ENCODE peak calls at places on chromosome 16, in ten cellular contexts. One of them, this sample, is unnamed.
A peak's percentile ranks its signal among the peaks of the same experiment; 100 is the strongest.

GRCh38 chr16:64428463-64428862 is 693.4 kb downstream of the CDH11 start:
- DNase-seq in testis: no peak
- DNase-seq in OCI-LY7: peak; percentile 42
- DNase-seq in ascending aorta: no peak
- DNase-seq in H7: no peak
- DNase-seq in CD8-positive, alpha-beta memory T cell: no peak
- DNase-seq in adrenal gland: no peak
- DNase-seq in kidney: no peak
- DNase-seq in transverse colon: no peak
- DNase-seq in thoracic aorta: no peak
- DNase-seq in this sample: peak; percentile 82

GRCh38 chr16:68469728-68470460 is 21.6 kb upstream of the SMPD3 start:
- DNase-seq in testis: no peak
- DNase-seq in OCI-LY7: no peak
- DNase-seq in kidney: no peak
- DNase-seq in thoracic aorta: no peak
- DNase-seq in transverse colon: no peak
- DNase-seq in ascending aorta: no peak
- DNase-seq in H7: no peak
- DNase-seq in CD8-positive, alpha-beta memory T cell: no peak
- DNase-seq in adrenal gland: no peak
- DNase-seq in this sample: no peak

GRCh38 chr16:78428193-78428592 is 328.7 kb downstream of the WWOX start:
- DNase-seq in testis: no peak
- DNase-seq in adrenal gland: peak; percentile 59
- DNase-seq in CD8-positive, alpha-beta memory T cell: no peak
- DNase-seq in ascending aorta: no peak
- DNase-seq in kidney: no peak
- DNase-seq in OCI-LY7: no peak
- DNase-seq in H7: no peak
- DNase-seq in thoracic aorta: no peak
- DNase-seq in transverse colon: no peak
- DNase-seq in this sample: no peak

GRCh38 chr16:16073884-16074781 is 124.7 kb downstream of the ABCC1 start:
- DNase-seq in transverse colon: peak; percentile 11
- DNase-seq in H7: peak; percentile 74
- DNase-seq in kidney: peak; percentile 81
- DNase-seq in ascending aorta: no peak
- DNase-seq in testis: peak; percentile 42
- DNase-seq in adrenal gland: no peak
- DNase-seq in OCI-LY7: peak; percentile 20
- DNase-seq in CD8-positive, alpha-beta memory T cell: no peak
- DNase-seq in thoracic aorta: no peak
- DNase-seq in this sample: no peak

GRCh38 chr16:10566613-10567012 is 13.8 kb downstream of the EMP2 start:
- DNase-seq in adrenal gland: no peak
- DNase-seq in CD8-positive, alpha-beta memory T cell: no peak
- DNase-seq in H7: peak; percentile 50
- DNase-seq in transverse colon: no peak
- DNase-seq in kidney: no peak
- DNase-seq in thoracic aorta: no peak
- DNase-seq in OCI-LY7: peak; percentile 7
- DNase-seq in testis: no peak
- DNase-seq in ascending aorta: no peak
- DNase-seq in this sample: no peak

GRCh38 chr16:47779201-47780016 is 318.3 kb downstream of the PHKB start:
- DNase-seq in testis: peak; percentile 65
- DNase-seq in adrenal gland: peak; percentile 58
- DNase-seq in CD8-positive, alpha-beta memory T cell: no peak
- DNase-seq in ascending aorta: no peak
- DNase-seq in OCI-LY7: no peak
- DNase-seq in H7: no peak
- DNase-seq in kidney: peak; percentile 51
- DNase-seq in thoracic aorta: no peak
- DNase-seq in transverse colon: no peak
- DNase-seq in this sample: no peak

GRCh38 chr16:70689035-70689969 is 3.4 kb upstream of the MTSS2 start:
- DNase-seq in thoracic aorta: no peak
- DNase-seq in adrenal gland: no peak
- DNase-seq in H7: no peak
- DNase-seq in kidney: peak; percentile 63
- DNase-seq in CD8-positive, alpha-beta memory T cell: no peak
- DNase-seq in ascending aorta: no peak
- DNase-seq in testis: no peak
- DNase-seq in OCI-LY7: no peak
- DNase-seq in transverse colon: peak; percentile 58
- DNase-seq in this sample: no peak

GRCh38 chr16:69924777-69925191 is 26.4 kb upstream of the CLEC18A start:
- DNase-seq in ascending aorta: peak; percentile 46
- DNase-seq in testis: peak; percentile 53
- DNase-seq in CD8-positive, alpha-beta memory T cell: no peak
- DNase-seq in transverse colon: no peak
- DNase-seq in thoracic aorta: peak; percentile 70
- DNase-seq in adrenal gland: no peak
- DNase-seq in OCI-LY7: no peak
- DNase-seq in H7: peak; percentile 73
- DNase-seq in kidney: peak; percentile 90
- DNase-seq in this sample: peak; percentile 55

GRCh38 chr16:46747777-46748651 is at the start of gene MYLK3:
- DNase-seq in H7: peak; percentile 67
- DNase-seq in transverse colon: no peak
- DNase-seq in testis: peak; percentile 12
- DNase-seq in OCI-LY7: no peak
- DNase-seq in adrenal gland: no peak
- DNase-seq in CD8-positive, alpha-beta memory T cell: no peak
- DNase-seq in thoracic aorta: no peak
- DNase-seq in kidney: no peak
- DNase-seq in ascending aorta: no peak
- DNase-seq in this sample: no peak

GRCh38 chr16:4218202-4218601 is 23.7 kb downstream of the SRL start:
- DNase-seq in kidney: no peak
- DNase-seq in ascending aorta: no peak
- DNase-seq in adrenal gland: no peak
- DNase-seq in testis: no peak
- DNase-seq in transverse colon: no peak
- DNase-seq in H7: no peak
- DNase-seq in OCI-LY7: no peak
- DNase-seq in CD8-positive, alpha-beta memory T cell: no peak
- DNase-seq in thoracic aorta: no peak
- DNase-seq in this sample: no peak

GRCh38 chr16:2483160-2483559 is 8.2 kb downstream of the TBC1D24 start:
- DNase-seq in H7: no peak
- DNase-seq in transverse colon: no peak
- DNase-seq in adrenal gland: no peak
- DNase-seq in testis: no peak
- DNase-seq in ascending aorta: no peak
- DNase-seq in kidney: peak; percentile 77
- DNase-seq in OCI-LY7: no peak
- DNase-seq in thoracic aorta: no peak
- DNase-seq in CD8-positive, alpha-beta memory T cell: no peak
- DNase-seq in this sample: no peak

GRCh38 chr16:397135-397661 is at the start of gene NME4:
- DNase-seq in CD8-positive, alpha-beta memory T cell: no peak
- DNase-seq in transverse colon: peak; percentile 40
- DNase-seq in adrenal gland: no peak
- DNase-seq in kidney: peak; percentile 80
- DNase-seq in H7: peak; percentile 95
- DNase-seq in thoracic aorta: no peak
- DNase-seq in testis: peak; percentile 51
- DNase-seq in ascending aorta: no peak
- DNase-seq in OCI-LY7: peak; percentile 43
- DNase-seq in this sample: no peak

GRCh38 chr16:22186517-22186916 is 19.6 kb upstream of the EEF2K start:
- DNase-seq in testis: no peak
- DNase-seq in OCI-LY7: no peak
- DNase-seq in CD8-positive, alpha-beta memory T cell: no peak
- DNase-seq in thoracic aorta: no peak
- DNase-seq in kidney: no peak
- DNase-seq in transverse colon: no peak
- DNase-seq in H7: peak; percentile 74
- DNase-seq in ascending aorta: no peak
- DNase-seq in adrenal gland: no peak
- DNase-seq in this sample: no peak

GRCh38 chr16:67723151-67723915 is 4.2 kb upstream of the GFOD2 start:
- DNase-seq in thoracic aorta: no peak
- DNase-seq in ascending aorta: no peak
- DNase-seq in transverse colon: no peak
- DNase-seq in OCI-LY7: no peak
- DNase-seq in adrenal gland: no peak
- DNase-seq in kidney: no peak
- DNase-seq in CD8-positive, alpha-beta memory T cell: peak; percentile 13
- DNase-seq in H7: no peak
- DNase-seq in testis: no peak
- DNase-seq in this sample: peak; percentile 83

GRCh38 chr16:83356266-83356665 is 451.5 kb upstream of the HSBP1 start:
- DNase-seq in testis: peak; percentile 34
- DNase-seq in CD8-positive, alpha-beta memory T cell: no peak
- DNase-seq in ascending aorta: no peak
- DNase-seq in transverse colon: no peak
- DNase-seq in OCI-LY7: peak; percentile 72
- DNase-seq in thoracic aorta: no peak
- DNase-seq in adrenal gland: no peak
- DNase-seq in kidney: no peak
- DNase-seq in H7: peak; percentile 60
- DNase-seq in this sample: peak; percentile 76

GRCh38 chr16:27318399-27319256 is 4.9 kb downstream of the IL4R start:
- DNase-seq in kidney: peak; percentile 77
- DNase-seq in thoracic aorta: no peak
- DNase-seq in testis: no peak
- DNase-seq in CD8-positive, alpha-beta memory T cell: peak; percentile 55
- DNase-seq in H7: no peak
- DNase-seq in transverse colon: peak; percentile 48
- DNase-seq in ascending aorta: peak; percentile 22
- DNase-seq in OCI-LY7: peak; percentile 56
- DNase-seq in adrenal gland: peak; percentile 70
- DNase-seq in this sample: peak; percentile 100

GRCh38 chr16:66668777-66669444 is 27.6 kb downstream of the CMTM4 start:
- DNase-seq in OCI-LY7: no peak
- DNase-seq in kidney: no peak
- DNase-seq in H7: no peak
- DNase-seq in testis: no peak
- DNase-seq in transverse colon: no peak
- DNase-seq in thoracic aorta: no peak
- DNase-seq in ascending aorta: no peak
- DNase-seq in adrenal gland: no peak
- DNase-seq in CD8-positive, alpha-beta memory T cell: no peak
- DNase-seq in this sample: no peak

GRCh38 chr16:29662000-29662728 is 883 bp upstream of the SPN start:
- DNase-seq in testis: no peak
- DNase-seq in kidney: no peak
- DNase-seq in adrenal gland: no peak
- DNase-seq in H7: no peak
- DNase-seq in ascending aorta: no peak
- DNase-seq in OCI-LY7: no peak
- DNase-seq in thoracic aorta: no peak
- DNase-seq in transverse colon: no peak
- DNase-seq in CD8-positive, alpha-beta memory T cell: no peak
- DNase-seq in this sample: no peak

GRCh38 chr16:29663829-29664132 is 734 bp downstream of the SPN start:
- DNase-seq in testis: no peak
- DNase-seq in transverse colon: no peak
- DNase-seq in kidney: no peak
- DNase-seq in OCI-LY7: no peak
- DNase-seq in adrenal gland: no peak
- DNase-seq in CD8-positive, alpha-beta memory T cell: no peak
- DNase-seq in H7: no peak
- DNase-seq in thoracic aorta: no peak
- DNase-seq in ascending aorta: no peak
- DNase-seq in this sample: no peak

GRCh38 chr16:29663020-29663828 is at the start of gene SPN:
- DNase-seq in CD8-positive, alpha-beta memory T cell: peak; percentile 66
- DNase-seq in testis: no peak
- DNase-seq in transverse colon: peak; percentile 33
- DNase-seq in H7: peak; percentile 58
- DNase-seq in adrenal gland: no peak
- DNase-seq in OCI-LY7: peak; percentile 69
- DNase-seq in kidney: peak; percentile 75
- DNase-seq in ascending aorta: no peak
- DNase-seq in thoracic aorta: no peak
- DNase-seq in this sample: no peak

GRCh38 chr16:29664133-29664912 is 1.3 kb downstream of the SPN start:
- DNase-seq in adrenal gland: no peak
- DNase-seq in testis: no peak
- DNase-seq in transverse colon: peak; percentile 32
- DNase-seq in thoracic aorta: no peak
- DNase-seq in CD8-positive, alpha-beta memory T cell: peak; percentile 67
- DNase-seq in kidney: peak; percentile 77
- DNase-seq in H7: no peak
- DNase-seq in OCI-LY7: peak; percentile 83
- DNase-seq in ascending aorta: no peak
- DNase-seq in this sample: no peak

GRCh38 chr16:29662729-29663019 is 373 bp upstream of the SPN start:
- DNase-seq in thoracic aorta: no peak
- DNase-seq in ascending aorta: no peak
- DNase-seq in testis: no peak
- DNase-seq in adrenal gland: no peak
- DNase-seq in H7: no peak
- DNase-seq in CD8-positive, alpha-beta memory T cell: peak; percentile 77
- DNase-seq in transverse colon: peak; percentile 35
- DNase-seq in kidney: no peak
- DNase-seq in OCI-LY7: peak; percentile 67
- DNase-seq in this sample: no peak
- H3K36me3 ChIP-seq in thoracic aorta: no peaks in the 10 kb centered on the region
- H3K36me3 ChIP-seq in ascending aorta: no peaks in the 10 kb centered on the region
- H3K36me3 ChIP-seq in testis: no peaks in the 10 kb centered on the region
- H3K36me3 ChIP-seq in adrenal gland: no peaks in the 10 kb centered on the region
- H3K36me3 ChIP-seq in H7: no peaks in the 10 kb centered on the region
- H3K36me3 ChIP-seq in CD8-positive, alpha-beta memory T cell: no peaks in the 10 kb centered on the region
- H3K36me3 ChIP-seq in transverse colon: no peaks in the 10 kb centered on the region
- H3K36me3 ChIP-seq in kidney: no peaks in the 10 kb centered on the region
- H3K36me3 ChIP-seq in OCI-LY7: peaks cover 6% of the 10 kb centered on the region
- H3K36me3 ChIP-seq in this sample: no peaks in the 10 kb centered on the region

GRCh38 chr16:84769416-84769815 is 50.4 kb upstream of the CRISPLD2 start:
- DNase-seq in testis: no peak
- DNase-seq in OCI-LY7: no peak
- DNase-seq in thoracic aorta: no peak
- DNase-seq in H7: no peak
- DNase-seq in adrenal gland: no peak
- DNase-seq in ascending aorta: no peak
- DNase-seq in transverse colon: no peak
- DNase-seq in CD8-positive, alpha-beta memory T cell: no peak
- DNase-seq in kidney: no peak
- DNase-seq in this sample: no peak
- H3K36me3 ChIP-seq in testis: no peaks in the 10 kb centered on the region
- H3K36me3 ChIP-seq in OCI-LY7: peaks cover 94% of the 10 kb centered on the region
- H3K36me3 ChIP-seq in thoracic aorta: peaks cover 33% of the 10 kb centered on the region
- H3K36me3 ChIP-seq in H7: peaks cover 42% of the 10 kb centered on the region
- H3K36me3 ChIP-seq in adrenal gland: peaks cover 39% of the 10 kb centered on the region
- H3K36me3 ChIP-seq in ascending aorta: peaks cover 78% of the 10 kb centered on the region
- H3K36me3 ChIP-seq in transverse colon: peaks cover 36% of the 10 kb centered on the region
- H3K36me3 ChIP-seq in CD8-positive, alpha-beta memory T cell: peaks cover 38% of the 10 kb centered on the region
- H3K36me3 ChIP-seq in kidney: peaks cover 14% of the 10 kb centered on the region
- H3K36me3 ChIP-seq in this sample: peaks cover 21% of the 10 kb centered on the region

GRCh38 chr16:49650603-49651002 is 205.3 kb downstream of the ZNF423 start:
- DNase-seq in ascending aorta: no peak
- DNase-seq in OCI-LY7: no peak
- DNase-seq in adrenal gland: no peak
- DNase-seq in transverse colon: no peak
- DNase-seq in testis: no peak
- DNase-seq in CD8-positive, alpha-beta memory T cell: no peak
- DNase-seq in kidney: no peak
- DNase-seq in H7: no peak
- DNase-seq in thoracic aorta: no peak
- DNase-seq in this sample: no peak
- H3K36me3 ChIP-seq in ascending aorta: no peaks in the 10 kb centered on the region
- H3K36me3 ChIP-seq in OCI-LY7: no peaks in the 10 kb centered on the region
- H3K36me3 ChIP-seq in adrenal gland: no peaks in the 10 kb centered on the region
- H3K36me3 ChIP-seq in transverse colon: peaks cover 3% of the 10 kb centered on the region
- H3K36me3 ChIP-seq in testis: no peaks in the 10 kb centered on the region
- H3K36me3 ChIP-seq in CD8-positive, alpha-beta memory T cell: no peaks in the 10 kb centered on the region
- H3K36me3 ChIP-seq in kidney: no peaks in the 10 kb centered on the region
- H3K36me3 ChIP-seq in H7: no peaks in the 10 kb centered on the region
- H3K36me3 ChIP-seq in thoracic aorta: no peaks in the 10 kb centered on the region
- H3K36me3 ChIP-seq in this sample: no peaks in the 10 kb centered on the region

GRCh38 chr16:24125199-24125598 is 130.9 kb upstream of the CACNG3 start:
- DNase-seq in transverse colon: no peak
- DNase-seq in OCI-LY7: no peak
- DNase-seq in thoracic aorta: no peak
- DNase-seq in kidney: no peak
- DNase-seq in CD8-positive, alpha-beta memory T cell: no peak
- DNase-seq in H7: peak; percentile 21
- DNase-seq in testis: no peak
- DNase-seq in ascending aorta: no peak
- DNase-seq in adrenal gland: no peak
- DNase-seq in this sample: no peak
- H3K36me3 ChIP-seq in transverse colon: no peaks in the 10 kb centered on the region
- H3K36me3 ChIP-seq in OCI-LY7: no peaks in the 10 kb centered on the region
- H3K36me3 ChIP-seq in thoracic aorta: no peaks in the 10 kb centered on the region
- H3K36me3 ChIP-seq in kidney: no peaks in the 10 kb centered on the region
- H3K36me3 ChIP-seq in CD8-positive, alpha-beta memory T cell: peaks cover 36% of the 10 kb centered on the region
- H3K36me3 ChIP-seq in H7: no peaks in the 10 kb centered on the region
- H3K36me3 ChIP-seq in testis: no peaks in the 10 kb centered on the region
- H3K36me3 ChIP-seq in ascending aorta: no peaks in the 10 kb centered on the region
- H3K36me3 ChIP-seq in adrenal gland: no peaks in the 10 kb centered on the region
- H3K36me3 ChIP-seq in this sample: no peaks in the 10 kb centered on the region

This sample was measured in bronchial epithelial cell.